ENCODE peak calls at places on chromosome 13, in seven cellular contexts. One of them, this sample, is unnamed.

GRCh38 chr13:27044837-27045570 is 126.6 kb downstream of the USP12 start:
- DNase-seq in central memory CD8-positive, alpha-beta T cell: peak; percentile 20
- DNase-seq in ACHN: no peak
- DNase-seq in AG10803: no peak
- DNase-seq in breast epithelium: no peak
- DNase-seq in dermis blood vessel endothelial cell: no peak
- DNase-seq in NCI-H2029: no peak
- DNase-seq in this sample: no peak

GRCh38 chr13:73179906-73180305 is 121.1 kb downstream of the KLF5 start:
- DNase-seq in AG10803: no peak
- DNase-seq in ACHN: no peak
- DNase-seq in NCI-H2029: no peak
- DNase-seq in central memory CD8-positive, alpha-beta T cell: no peak
- DNase-seq in breast epithelium: no peak
- DNase-seq in dermis blood vessel endothelial cell: no peak
- DNase-seq in this sample: no peak

GRCh38 chr13:110913322-110913721 is 1.5 kb downstream of the ANKRD10 start:
- DNase-seq in ACHN: peak; percentile 6
- DNase-seq in central memory CD8-positive, alpha-beta T cell: no peak
- DNase-seq in dermis blood vessel endothelial cell: peak; percentile 26
- DNase-seq in breast epithelium: no peak
- DNase-seq in NCI-H2029: no peak
- DNase-seq in AG10803: no peak
- DNase-seq in this sample: no peak

GRCh38 chr13:97574926-97575325 is 141.0 kb downstream of the RAP2A start:
- DNase-seq in NCI-H2029: no peak
- DNase-seq in ACHN: peak; percentile 37
- DNase-seq in central memory CD8-positive, alpha-beta T cell: no peak
- DNase-seq in AG10803: peak; percentile 25
- DNase-seq in breast epithelium: no peak
- DNase-seq in dermis blood vessel endothelial cell: peak; percentile 46
- DNase-seq in this sample: no peak

GRCh38 chr13:33487575-33488243 is 202.2 kb upstream of the STARD13 start:
- DNase-seq in central memory CD8-positive, alpha-beta T cell: no peak
- DNase-seq in ACHN: peak; percentile 13
- DNase-seq in dermis blood vessel endothelial cell: peak; percentile 50
- DNase-seq in NCI-H2029: no peak
- DNase-seq in breast epithelium: no peak
- DNase-seq in AG10803: peak; percentile 59
- DNase-seq in this sample: no peak

GRCh38 chr13:87677334-87678234 is 6.4 kb downstream of the SLITRK5 start:
- DNase-seq in central memory CD8-positive, alpha-beta T cell: no peak
- DNase-seq in NCI-H2029: no peak
- DNase-seq in ACHN: peak; percentile 36
- DNase-seq in AG10803: no peak
- DNase-seq in breast epithelium: peak; percentile 49
- DNase-seq in dermis blood vessel endothelial cell: no peak
- DNase-seq in this sample: no peak

GRCh38 chr13:44840131-44840530 is 149.1 kb downstream of the NUFIP1 start:
- DNase-seq in breast epithelium: no peak
- DNase-seq in central memory CD8-positive, alpha-beta T cell: no peak
- DNase-seq in dermis blood vessel endothelial cell: no peak
- DNase-seq in AG10803: peak; percentile 30
- DNase-seq in ACHN: no peak
- DNase-seq in NCI-H2029: no peak
- DNase-seq in this sample: no peak

GRCh38 chr13:33633701-33634525 is 184.0 kb upstream of the RFC3 start:
- DNase-seq in AG10803: peak; percentile 44
- DNase-seq in NCI-H2029: no peak
- DNase-seq in dermis blood vessel endothelial cell: no peak
- DNase-seq in breast epithelium: no peak
- DNase-seq in ACHN: no peak
- DNase-seq in central memory CD8-positive, alpha-beta T cell: no peak
- DNase-seq in this sample: no peak

GRCh38 chr13:29853131-29853530 is 2.7 kb upstream of the UBL3 start:
- DNase-seq in AG10803: no peak
- DNase-seq in breast epithelium: no peak
- DNase-seq in NCI-H2029: no peak
- DNase-seq in dermis blood vessel endothelial cell: no peak
- DNase-seq in ACHN: no peak
- DNase-seq in central memory CD8-positive, alpha-beta T cell: no peak
- DNase-seq in this sample: no peak

GRCh38 chr13:104553156-104553555 is 1486.9 kb upstream of the SLC10A2 start:
- DNase-seq in AG10803: no peak
- DNase-seq in breast epithelium: no peak
- DNase-seq in central memory CD8-positive, alpha-beta T cell: no peak
- DNase-seq in NCI-H2029: no peak
- DNase-seq in dermis blood vessel endothelial cell: peak; percentile 58
- DNase-seq in ACHN: no peak
- DNase-seq in this sample: no peak

GRCh38 chr13:33968520-33969507 is 150.9 kb downstream of the RFC3 start:
- DNase-seq in central memory CD8-positive, alpha-beta T cell: no peak
- DNase-seq in dermis blood vessel endothelial cell: no peak
- DNase-seq in AG10803: no peak
- DNase-seq in breast epithelium: no peak
- DNase-seq in ACHN: no peak
- DNase-seq in NCI-H2029: no peak
- DNase-seq in this sample: no peak

GRCh38 chr13:75364131-75364713 is 117.7 kb downstream of the TBC1D4 start:
- DNase-seq in ACHN: no peak
- DNase-seq in NCI-H2029: no peak
- DNase-seq in central memory CD8-positive, alpha-beta T cell: no peak
- DNase-seq in AG10803: no peak
- DNase-seq in breast epithelium: no peak
- DNase-seq in dermis blood vessel endothelial cell: peak; percentile 68
- DNase-seq in this sample: no peak

GRCh38 chr13:114107686-114108081 is 24.7 kb downstream of the RASA3 start:
- DNase-seq in AG10803: peak; percentile 70
- DNase-seq in central memory CD8-positive, alpha-beta T cell: no peak
- DNase-seq in NCI-H2029: peak; percentile 45
- DNase-seq in ACHN: no peak
- DNase-seq in dermis blood vessel endothelial cell: peak; percentile 74
- DNase-seq in breast epithelium: peak; percentile 36
- DNase-seq in this sample: no peak

GRCh38 chr13:91482427-91482826 is 84.0 kb downstream of the GPC5 start:
- DNase-seq in AG10803: no peak
- DNase-seq in NCI-H2029: no peak
- DNase-seq in ACHN: no peak
- DNase-seq in breast epithelium: no peak
- DNase-seq in central memory CD8-positive, alpha-beta T cell: no peak
- DNase-seq in dermis blood vessel endothelial cell: no peak
- DNase-seq in this sample: no peak

GRCh38 chr13:112174476-112175110 is 107.6 kb downstream of the SOX1 start:
- DNase-seq in AG10803: no peak
- DNase-seq in dermis blood vessel endothelial cell: no peak
- DNase-seq in NCI-H2029: no peak
- DNase-seq in breast epithelium: no peak
- DNase-seq in central memory CD8-positive, alpha-beta T cell: no peak
- DNase-seq in ACHN: no peak
- DNase-seq in this sample: no peak

GRCh38 chr13:35817642-35818576 is 313.3 kb downstream of the DCLK1 start:
- DNase-seq in AG10803: peak; percentile 60
- DNase-seq in breast epithelium: no peak
- DNase-seq in ACHN: no peak
- DNase-seq in NCI-H2029: no peak
- DNase-seq in central memory CD8-positive, alpha-beta T cell: no peak
- DNase-seq in dermis blood vessel endothelial cell: no peak
- DNase-seq in this sample: no peak

GRCh38 chr13:31072041-31072440 is 89.7 kb downstream of the HSPH1 start:
- DNase-seq in ACHN: no peak
- DNase-seq in AG10803: peak; percentile 17
- DNase-seq in breast epithelium: no peak
- DNase-seq in central memory CD8-positive, alpha-beta T cell: no peak
- DNase-seq in dermis blood vessel endothelial cell: no peak
- DNase-seq in NCI-H2029: no peak
- DNase-seq in this sample: no peak

GRCh38 chr13:28392428-28392827 is 102.5 kb downstream of the FLT1 start:
- DNase-seq in ACHN: no peak
- DNase-seq in NCI-H2029: no peak
- DNase-seq in breast epithelium: no peak
- DNase-seq in AG10803: no peak
- DNase-seq in central memory CD8-positive, alpha-beta T cell: no peak
- DNase-seq in dermis blood vessel endothelial cell: peak; percentile 86
- DNase-seq in this sample: no peak

GRCh38 chr13:63086286-63086685 is 1670.6 kb upstream of the PCDH20 start:
- DNase-seq in AG10803: no peak
- DNase-seq in central memory CD8-positive, alpha-beta T cell: no peak
- DNase-seq in NCI-H2029: no peak
- DNase-seq in ACHN: no peak
- DNase-seq in dermis blood vessel endothelial cell: no peak
- DNase-seq in breast epithelium: no peak
- DNase-seq in this sample: no peak

GRCh38 chr13:49649244-49649962 is 21.1 kb downstream of the ARL11 start:
- DNase-seq in breast epithelium: no peak
- DNase-seq in NCI-H2029: no peak
- DNase-seq in ACHN: peak; percentile 31
- DNase-seq in dermis blood vessel endothelial cell: peak; percentile 69
- DNase-seq in AG10803: peak; percentile 44
- DNase-seq in central memory CD8-positive, alpha-beta T cell: no peak
- DNase-seq in this sample: no peak

GRCh38 chr13:66803759-66804456 is 426.2 kb downstream of the PCDH9 start:
- DNase-seq in breast epithelium: no peak
- DNase-seq in AG10803: no peak
- DNase-seq in NCI-H2029: no peak
- DNase-seq in central memory CD8-positive, alpha-beta T cell: no peak
- DNase-seq in ACHN: no peak
- DNase-seq in dermis blood vessel endothelial cell: no peak
- DNase-seq in this sample: no peak

This sample was measured in brain pericyte.